ENCODE peak calls at places on chromosomes 16 and 17, in six cellular contexts. Q is mucosa of gallbladder, X is KBM-7, B is B cell, W is GM23338, Z is lung. M is an unnamed sample.

GRCh38 chr17:2777242-2777867 is 18.9 kb upstream of the RAP1GAP2 start:
- DNase-seq in W (peak), Z (no peak), Q (no peak), B (no peak), X (no peak), M (no peak)

GRCh38 chr17:80942360-80943345 is 49.0 kb upstream of the CHMP6 start:
- DNase-seq in X (no peak), Q (peak), Z (peak), W (no peak), B (no peak), M (peak)

GRCh38 chr16:69204106-69204655 is 17.2 kb downstream of the SNTB2 start:
- DNase-seq in B (no peak), X (peak), W (no peak), Q (no peak), Z (no peak), M (no peak)

GRCh38 chr17:74437702-74438101 is 5.8 kb downstream of the GPRC5C start:
- DNase-seq in B (no peak), Q (no peak), X (peak), W (peak), Z (no peak), M (no peak)

GRCh38 chr17:44105483-44105882 is 18.0 kb downstream of the HDAC5 start:
- DNase-seq in X (no peak), W (no peak), B (no peak), Q (no peak), Z (no peak), M (no peak)

GRCh38 chr17:73956595-73957465 is 246.6 kb upstream of the RPL38 start:
- DNase-seq in Z (peak), W (peak), B (no peak), Q (peak), X (peak), M (no peak)

GRCh38 chr17:78484300-78485159 is 92.7 kb downstream of the DNAH17 start:
- DNase-seq in X (peak), Z (no peak), Q (no peak), W (peak), B (no peak), M (no peak)

GRCh38 chr17:40496170-40496569 is 5.3 kb downstream of the TNS4 start:
- DNase-seq in X (no peak), Z (no peak), B (no peak), W (no peak), Q (no peak), M (no peak)

GRCh38 chr17:19269102-19269501 is 31.9 kb downstream of the EPN2 start:
- DNase-seq in Q (no peak), Z (no peak), X (peak), B (no peak), W (no peak), M (peak)

GRCh38 chr16:1279945-1280589 is 24.2 kb downstream of the TPSD1 start:
- DNase-seq in B (no peak), W (no peak), Q (no peak), Z (no peak), X (no peak), M (no peak)

GRCh38 chr16:80693553-80693952 is 110.8 kb downstream of the CDYL2 start:
- DNase-seq in Z (no peak), Q (no peak), X (no peak), B (no peak), W (no peak), M (no peak)

GRCh38 chr17:68029512-68030215 is 5.9 kb upstream of the KPNA2 start:
- DNase-seq in B (no peak), W (peak), Q (no peak), X (no peak), Z (no peak), M (no peak)

GRCh38 chr17:68807998-68808772 is 147.0 kb downstream of the ABCA8 start:
- DNase-seq in X (no peak), B (no peak), Q (no peak), Z (no peak), W (no peak), M (no peak)

GRCh38 chr17:6471531-6472465 is 27.5 kb downstream of the PIMREG start:
- DNase-seq in W (peak), Z (no peak), Q (no peak), B (no peak), X (no peak), M (no peak)

GRCh38 chr16:85527042-85527766 is 85.9 kb upstream of the GSE1 start:
- DNase-seq in B (no peak), Z (no peak), X (no peak), W (no peak), Q (no peak), M (no peak)

GRCh38 chr17:13508916-13509315 is 92.8 kb downstream of the HS3ST3A1 start:
- DNase-seq in X (peak), Q (no peak), Z (no peak), W (no peak), B (no peak), M (no peak)

GRCh38 chr17:72120878-72121163 is at the start of gene SOX9:
- DNase-seq in B (no peak), Q (peak), X (no peak), W (peak), Z (peak), M (peak)

GRCh38 chr17:66032082-66032712 is 159.7 kb downstream of the CEP112 start:
- DNase-seq in B (no peak), Z (no peak), X (no peak), Q (no peak), W (no peak), M (no peak)

M was measured in prostate gland.